ENCODE peak calls at places on chromosomes 1 and 21, in nine cellular contexts. One of them, this sample, is unnamed.

GRCh38 chr1:79705218-79705617 is 698.7 kb upstream of the ADGRL4 start:
- DNase-seq in GM12892: no peak
- DNase-seq in occipital lobe: no peak
- DNase-seq in KBM-7: no peak
- DNase-seq in mammary epithelial cell: no peak
- DNase-seq in heart left ventricle: no peak
- DNase-seq in T-helper 17 cell: no peak
- DNase-seq in GM04504: no peak
- DNase-seq in NCI-H1105: no peak
- DNase-seq in this sample: no peak

GRCh38 chr1:181397841-181398240 is 85.5 kb upstream of the CACNA1E start:
- DNase-seq in KBM-7: no peak
- DNase-seq in heart left ventricle: no peak
- DNase-seq in T-helper 17 cell: no peak
- DNase-seq in NCI-H1105: no peak
- DNase-seq in occipital lobe: no peak
- DNase-seq in GM12892: peak
- DNase-seq in mammary epithelial cell: no peak
- DNase-seq in GM04504: no peak
- DNase-seq in this sample: no peak

GRCh38 chr1:232305020-232305419 is 324.9 kb downstream of the SIPA1L2 start:
- DNase-seq in GM12892: no peak
- DNase-seq in T-helper 17 cell: no peak
- DNase-seq in mammary epithelial cell: no peak
- DNase-seq in occipital lobe: no peak
- DNase-seq in heart left ventricle: no peak
- DNase-seq in KBM-7: no peak
- DNase-seq in GM04504: no peak
- DNase-seq in NCI-H1105: no peak
- DNase-seq in this sample: peak

GRCh38 chr1:991895-992294 is 8.0 kb downstream of the HES4 start:
- DNase-seq in T-helper 17 cell: no peak
- DNase-seq in GM04504: no peak
- DNase-seq in NCI-H1105: no peak
- DNase-seq in occipital lobe: no peak
- DNase-seq in KBM-7: no peak
- DNase-seq in mammary epithelial cell: no peak
- DNase-seq in GM12892: no peak
- DNase-seq in heart left ventricle: no peak
- DNase-seq in this sample: no peak

GRCh38 chr21:26939532-26940181 is 27.2 kb downstream of the ADAMTS5 start:
- DNase-seq in GM12892: no peak
- DNase-seq in GM04504: peak
- DNase-seq in mammary epithelial cell: no peak
- DNase-seq in KBM-7: no peak
- DNase-seq in T-helper 17 cell: no peak
- DNase-seq in heart left ventricle: no peak
- DNase-seq in NCI-H1105: no peak
- DNase-seq in occipital lobe: no peak
- DNase-seq in this sample: no peak

GRCh38 chr1:11105586-11105985 is 5.9 kb upstream of the EXOSC10 start:
- DNase-seq in T-helper 17 cell: no peak
- DNase-seq in occipital lobe: no peak
- DNase-seq in GM12892: no peak
- DNase-seq in KBM-7: no peak
- DNase-seq in GM04504: no peak
- DNase-seq in NCI-H1105: no peak
- DNase-seq in mammary epithelial cell: no peak
- DNase-seq in heart left ventricle: no peak
- DNase-seq in this sample: no peak

GRCh38 chr1:115888976-115889375 is 48.0 kb upstream of the NHLH2 start:
- DNase-seq in KBM-7: no peak
- DNase-seq in GM04504: no peak
- DNase-seq in T-helper 17 cell: no peak
- DNase-seq in heart left ventricle: no peak
- DNase-seq in mammary epithelial cell: no peak
- DNase-seq in GM12892: no peak
- DNase-seq in NCI-H1105: no peak
- DNase-seq in occipital lobe: no peak
- DNase-seq in this sample: no peak

GRCh38 chr1:1082239-1083180 is 8.4 kb upstream of the RNF223 start:
- DNase-seq in GM12892: peak
- DNase-seq in GM04504: no peak
- DNase-seq in occipital lobe: no peak
- DNase-seq in T-helper 17 cell: no peak
- DNase-seq in mammary epithelial cell: no peak
- DNase-seq in NCI-H1105: no peak
- DNase-seq in KBM-7: no peak
- DNase-seq in heart left ventricle: peak
- DNase-seq in this sample: no peak

GRCh38 chr1:212689758-212690540 is 9.7 kb downstream of the BATF3 start:
- DNase-seq in mammary epithelial cell: no peak
- DNase-seq in occipital lobe: no peak
- DNase-seq in T-helper 17 cell: no peak
- DNase-seq in NCI-H1105: no peak
- DNase-seq in GM04504: no peak
- DNase-seq in KBM-7: no peak
- DNase-seq in GM12892: no peak
- DNase-seq in heart left ventricle: no peak
- DNase-seq in this sample: no peak

This sample was measured in epithelial cell of esophagus.